ENCODE peak calls at places on chromosome 7, in eight cellular contexts. One of them, this sample, is unnamed.

GRCh38 chr7:50303894-50304157 is 690 bp upstream of the IKZF1 start:
- DNase-seq in naive thymus-derived CD8-positive, alpha-beta T cell: no peak
- DNase-seq in CD4-positive, CD25-positive, alpha-beta regulatory T cell: no peak
- DNase-seq in T-helper 2 cell: no peak
- DNase-seq in cardiac muscle cell: no peak
- DNase-seq in pons: no peak
- DNase-seq in fibroblast of the conjunctiva: no peak
- DNase-seq in AG08396: no peak
- DNase-seq in this sample: no peak

GRCh38 chr7:44772867-44773266 is 23.6 kb upstream of the PPIA start:
- DNase-seq in naive thymus-derived CD8-positive, alpha-beta T cell: no peak
- DNase-seq in CD4-positive, CD25-positive, alpha-beta regulatory T cell: no peak
- DNase-seq in T-helper 2 cell: no peak
- DNase-seq in cardiac muscle cell: no peak
- DNase-seq in pons: no peak
- DNase-seq in fibroblast of the conjunctiva: no peak
- DNase-seq in AG08396: no peak
- DNase-seq in this sample: no peak

GRCh38 chr7:6419310-6419773 is 28.4 kb downstream of the DAGLB start:
- DNase-seq in naive thymus-derived CD8-positive, alpha-beta T cell: no peak
- DNase-seq in CD4-positive, CD25-positive, alpha-beta regulatory T cell: no peak
- DNase-seq in T-helper 2 cell: no peak
- DNase-seq in cardiac muscle cell: no peak
- DNase-seq in pons: peak
- DNase-seq in fibroblast of the conjunctiva: no peak
- DNase-seq in AG08396: no peak
- DNase-seq in this sample: no peak

GRCh38 chr7:29483219-29484104 is 80.2 kb upstream of the PRR15 start:
- DNase-seq in naive thymus-derived CD8-positive, alpha-beta T cell: no peak
- DNase-seq in CD4-positive, CD25-positive, alpha-beta regulatory T cell: no peak
- DNase-seq in T-helper 2 cell: no peak
- DNase-seq in cardiac muscle cell: peak
- DNase-seq in pons: peak
- DNase-seq in fibroblast of the conjunctiva: no peak
- DNase-seq in AG08396: no peak
- DNase-seq in this sample: no peak

GRCh38 chr7:2529161-2530075 is 9.8 kb downstream of the LFNG start:
- DNase-seq in naive thymus-derived CD8-positive, alpha-beta T cell: peak
- DNase-seq in CD4-positive, CD25-positive, alpha-beta regulatory T cell: peak
- DNase-seq in T-helper 2 cell: peak
- DNase-seq in cardiac muscle cell: peak
- DNase-seq in pons: peak
- DNase-seq in fibroblast of the conjunctiva: no peak
- DNase-seq in AG08396: peak
- DNase-seq in this sample: no peak

GRCh38 chr7:65264258-65264657 is 109.4 kb upstream of the ZNF92 start:
- DNase-seq in naive thymus-derived CD8-positive, alpha-beta T cell: no peak
- DNase-seq in CD4-positive, CD25-positive, alpha-beta regulatory T cell: no peak
- DNase-seq in T-helper 2 cell: no peak
- DNase-seq in cardiac muscle cell: no peak
- DNase-seq in pons: no peak
- DNase-seq in fibroblast of the conjunctiva: no peak
- DNase-seq in AG08396: no peak
- DNase-seq in this sample: no peak

GRCh38 chr7:28065721-28066285 is 114.8 kb downstream of the JAZF1 start:
- DNase-seq in naive thymus-derived CD8-positive, alpha-beta T cell: no peak
- DNase-seq in CD4-positive, CD25-positive, alpha-beta regulatory T cell: no peak
- DNase-seq in T-helper 2 cell: no peak
- DNase-seq in cardiac muscle cell: no peak
- DNase-seq in pons: no peak
- DNase-seq in fibroblast of the conjunctiva: no peak
- DNase-seq in AG08396: no peak
- DNase-seq in this sample: no peak

GRCh38 chr7:41107938-41108448 is 594.9 kb downstream of the INHBA start:
- DNase-seq in naive thymus-derived CD8-positive, alpha-beta T cell: no peak
- DNase-seq in CD4-positive, CD25-positive, alpha-beta regulatory T cell: no peak
- DNase-seq in T-helper 2 cell: no peak
- DNase-seq in cardiac muscle cell: no peak
- DNase-seq in pons: no peak
- DNase-seq in fibroblast of the conjunctiva: no peak
- DNase-seq in AG08396: no peak
- DNase-seq in this sample: no peak

GRCh38 chr7:10225265-10225664 is 748.4 kb upstream of the PHF14 start:
- DNase-seq in naive thymus-derived CD8-positive, alpha-beta T cell: no peak
- DNase-seq in CD4-positive, CD25-positive, alpha-beta regulatory T cell: no peak
- DNase-seq in T-helper 2 cell: no peak
- DNase-seq in cardiac muscle cell: no peak
- DNase-seq in pons: peak
- DNase-seq in fibroblast of the conjunctiva: no peak
- DNase-seq in AG08396: no peak
- DNase-seq in this sample: no peak

GRCh38 chr7:50351267-50351666 is 46.8 kb downstream of the IKZF1 start:
- DNase-seq in naive thymus-derived CD8-positive, alpha-beta T cell: no peak
- DNase-seq in CD4-positive, CD25-positive, alpha-beta regulatory T cell: peak
- DNase-seq in T-helper 2 cell: peak
- DNase-seq in cardiac muscle cell: no peak
- DNase-seq in pons: no peak
- DNase-seq in fibroblast of the conjunctiva: no peak
- DNase-seq in AG08396: no peak
- DNase-seq in this sample: no peak

GRCh38 chr7:422886-423225 is 96.8 kb downstream of the PDGFA start:
- DNase-seq in naive thymus-derived CD8-positive, alpha-beta T cell: no peak
- DNase-seq in CD4-positive, CD25-positive, alpha-beta regulatory T cell: no peak
- DNase-seq in T-helper 2 cell: no peak
- DNase-seq in cardiac muscle cell: no peak
- DNase-seq in pons: no peak
- DNase-seq in fibroblast of the conjunctiva: no peak
- DNase-seq in AG08396: no peak
- DNase-seq in this sample: no peak

GRCh38 chr7:120185940-120186682 is 86.9 kb upstream of the KCND2 start:
- DNase-seq in naive thymus-derived CD8-positive, alpha-beta T cell: no peak
- DNase-seq in CD4-positive, CD25-positive, alpha-beta regulatory T cell: no peak
- DNase-seq in T-helper 2 cell: no peak
- DNase-seq in cardiac muscle cell: no peak
- DNase-seq in pons: no peak
- DNase-seq in fibroblast of the conjunctiva: no peak
- DNase-seq in AG08396: no peak
- DNase-seq in this sample: no peak

GRCh38 chr7:80279760-80280159 is 145.1 kb downstream of the GNAI1 start:
- DNase-seq in naive thymus-derived CD8-positive, alpha-beta T cell: no peak
- DNase-seq in CD4-positive, CD25-positive, alpha-beta regulatory T cell: no peak
- DNase-seq in T-helper 2 cell: no peak
- DNase-seq in cardiac muscle cell: peak
- DNase-seq in pons: no peak
- DNase-seq in fibroblast of the conjunctiva: no peak
- DNase-seq in AG08396: no peak
- DNase-seq in this sample: no peak

This sample was measured in NCI-H1105 treated with DMSO at 0.1 percent for 48 hours.